ENCODE peak calls at places on chromosomes 5 and 9, in five cellular contexts. Z is upper lobe of right lung, U is colonic mucosa, X is sigmoid colon, G is IMR-90. Q is an unnamed sample.

GRCh38 chr5:1792842-1793266 is 6.8 kb downstream of the MRPL36 start:
- DNase-seq in X (peak), U (peak), Z (no peak), G (peak), Q (no peak)

GRCh38 chr9:132757031-132757430 is 86.8 kb downstream of the GTF3C4 start:
- DNase-seq in Z (peak), U (no peak), G (no peak), X (peak), Q (peak)

GRCh38 chr5:162096448-162096847 is 28.9 kb downstream of the GABRG2 start:
- DNase-seq in X (no peak), U (no peak), G (no peak), Z (no peak), Q (no peak)

GRCh38 chr9:132780230-132781007 is 97.7 kb downstream of the AK8 start:
- DNase-seq in G (no peak), Z (no peak), U (no peak), X (no peak), Q (no peak)

GRCh38 chr9:134189475-134190231 is 25.3 kb upstream of the RNU6ATAC start:
- DNase-seq in G (no peak), X (peak), Z (peak), U (no peak), Q (peak)

GRCh38 chr9:72583370-72583769 is 62.0 kb downstream of the TMC1 start:
- DNase-seq in X (no peak), U (no peak), G (no peak), Z (no peak), Q (no peak)

GRCh38 chr5:88659529-88660325 is 223.3 kb downstream of the MEF2C start:
- DNase-seq in X (no peak), Z (no peak), U (no peak), G (no peak), Q (peak)

GRCh38 chr5:74233091-74233490 is 407.4 kb downstream of the ENC1 start:
- DNase-seq in Z (no peak), G (no peak), X (no peak), U (no peak), Q (no peak)

GRCh38 chr9:7784472-7784871 is 15.1 kb downstream of the DMAC1 start:
- DNase-seq in X (no peak), G (no peak), U (no peak), Z (no peak), Q (no peak)

GRCh38 chr5:64457846-64458245 is 48.0 kb upstream of the RGS7BP start:
- DNase-seq in X (no peak), Z (no peak), U (no peak), G (no peak), Q (no peak)

GRCh38 chr9:121743441-121744001 is 92.1 kb downstream of the DAB2IP start:
- DNase-seq in G (peak), U (peak), X (peak), Z (peak), Q (peak)

GRCh38 chr5:103177543-103177942 is 57.4 kb downstream of the PPIP5K2 start:
- DNase-seq in X (no peak), U (no peak), G (no peak), Z (no peak), Q (no peak)

GRCh38 chr9:61673247-61673646 is 483.4 kb downstream of the SPATA31A7 start:
- DNase-seq in U (no peak), X (peak), G (no peak), Z (peak), Q (no peak)

GRCh38 chr5:55864606-55865541 is 13.7 kb downstream of the IL31RA start:
- DNase-seq in G (peak), U (no peak), Z (no peak), X (no peak), Q (no peak)

GRCh38 chr5:136132087-136132486 is 558 bp upstream of the SMAD5 start:
- DNase-seq in Z (no peak), U (peak), G (no peak), X (peak), Q (no peak)

GRCh38 chr5:9905661-9906060 is 275.5 kb upstream of the TAS2R1 start:
- DNase-seq in X (no peak), G (no peak), Z (no peak), U (no peak), Q (no peak)

GRCh38 chr9:132578367-132578932 is 4.0 kb upstream of the BARHL1 start:
- DNase-seq in Z (no peak), G (no peak), U (no peak), X (no peak), Q (peak)

DNA sequence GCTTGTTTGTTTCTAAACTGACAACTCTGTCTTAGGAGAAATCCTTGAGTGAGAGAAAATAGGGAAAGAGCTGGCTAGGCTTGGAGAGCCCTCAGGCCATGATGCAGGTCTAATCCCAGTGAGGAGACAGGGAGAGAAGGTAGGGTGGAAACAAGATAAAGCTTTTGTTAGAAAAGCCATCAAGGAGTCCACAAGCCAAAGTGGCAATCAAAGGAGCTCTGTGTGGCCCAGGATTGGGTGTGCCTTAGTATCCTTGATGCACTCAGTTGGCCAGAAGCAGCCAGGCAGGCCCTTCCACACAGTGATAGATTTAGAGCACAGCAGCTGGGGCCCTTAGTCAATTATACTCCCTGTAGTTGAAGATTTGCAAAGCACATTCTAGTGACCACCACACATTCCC is 73.9 kb downstream of the ALDH7A1 start:
- DNase-seq in G (no peak), U (peak), Z (no peak), X (no peak), Q (no peak)
- H3K27ac ChIP-seq in G (no peak), U (no peak), Z (no peak), X (peak), Q (no peak)

GRCh38 chr5:36073595-36074216 is 7.0 kb upstream of the UGT3A2 start:
- DNase-seq in Z (no peak), U (no peak), X (no peak), G (no peak), Q (no peak)
- TF ChIP-seq CTCF in Z (no peak), U (no peak), X (no peak), G (peak), Q (peak)

DNA sequence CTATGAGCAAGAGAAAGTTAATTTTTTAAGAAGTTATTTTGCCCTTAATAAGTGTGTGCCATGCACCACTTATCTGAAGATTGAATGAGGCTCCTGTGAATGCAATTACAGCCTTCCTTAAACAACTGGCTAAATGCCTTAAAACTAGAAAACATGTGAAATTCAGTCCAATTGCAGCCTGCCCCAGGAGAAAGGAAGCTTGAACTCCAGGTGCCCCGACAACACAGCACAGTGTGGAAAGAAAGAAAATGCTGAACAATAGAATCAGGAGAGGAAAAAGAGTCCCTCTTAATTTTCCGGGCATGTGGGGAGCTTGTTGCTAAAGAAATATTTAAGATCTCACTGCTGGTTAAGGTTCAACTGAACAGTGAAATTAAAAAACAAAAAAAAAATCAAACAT is 8.8 kb downstream of the LHFPL2 start:
- DNase-seq in Z (no peak), U (no peak), G (no peak), X (no peak), Q (no peak)
- H3K27ac ChIP-seq in Z (no peak), U (no peak), G (peak), X (peak), Q (no peak)

DNA sequence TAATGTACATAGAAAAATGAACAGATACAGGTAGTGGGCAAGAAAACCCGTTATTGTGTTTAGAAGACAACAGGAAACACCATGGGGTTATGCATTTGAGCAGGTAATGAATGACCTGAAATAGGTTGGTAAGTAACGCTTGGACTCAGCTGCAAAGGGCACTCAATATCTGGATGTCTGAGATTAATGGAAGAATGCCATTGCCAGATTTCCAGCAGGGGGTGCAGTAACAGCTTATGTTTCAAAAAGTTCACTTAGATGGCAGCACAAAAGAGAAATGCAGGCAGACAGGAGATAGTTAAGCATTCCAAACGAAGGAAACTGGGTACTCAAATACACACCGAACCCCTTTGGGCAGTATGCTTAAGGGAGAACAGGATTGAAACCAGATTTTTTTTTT is 285.5 kb upstream of the VLDLR start:
- DNase-seq in X (no peak), G (peak), Z (no peak), U (no peak), Q (no peak)
- TF ChIP-seq CTCF in X (no peak), G (no peak), Z (no peak), U (no peak), Q (no peak)

GRCh38 chr9:130414081-130414731 is 30.6 kb upstream of the ASS1 start:
- DNase-seq in X (no peak), G (no peak), U (peak), Z (no peak), Q (no peak)

GRCh38 chr9:130419521-130420035 is 25.2 kb upstream of the ASS1 start:
- DNase-seq in U (no peak), X (no peak), Z (no peak), G (no peak), Q (no peak)

GRCh38 chr9:130417602-130418001 is 27.2 kb upstream of the ASS1 start:
- DNase-seq in X (no peak), G (no peak), U (no peak), Z (no peak), Q (no peak)

GRCh38 chr9:130418776-130419175 is 26.0 kb upstream of the ASS1 start:
- DNase-seq in X (no peak), U (no peak), G (no peak), Z (no peak), Q (no peak)

GRCh38 chr9:130414910-130415746 is 29.6 kb upstream of the ASS1 start:
- DNase-seq in G (no peak), X (no peak), U (peak), Z (no peak), Q (no peak)
- H3K27ac ChIP-seq in G (no peak), X (no peak), U (peak), Z (no peak), Q (no peak)

Q was measured in kidney.